ENCODE peak calls at places on chromosome 19, in ten cellular contexts. Q, E, H, T, P, W, S, J, N and Y are unnamed samples.
A peak's percentile ranks its signal among the peaks of the same experiment; 100 is the strongest.

GRCh38 chr19:4722671-4723464 is 774 bp downstream of the DPP9 start:
- DNase-seq in T (no peak), N (peak; percentile 13), E (peak; percentile 87), Q (no peak), H (peak; percentile 10), W (no peak), S (no peak), P (peak; percentile 53), J (peak; percentile 78), Y (no peak)

GRCh38 chr19:29667390-29667783 is 2.1 kb downstream of the PLEKHF1 start:
- DNase-seq in T (no peak), J (no peak), E (no peak), P (no peak), H (no peak), N (no peak), S (no peak), Q (no peak), W (no peak), Y (no peak)

GRCh38 chr19:38731654-38732301 is 12.5 kb downstream of the CAPN12 start:
- DNase-seq in S (no peak), J (no peak), Q (no peak), W (no peak), E (no peak), P (no peak), H (no peak), N (no peak), T (no peak), Y (peak; percentile 49)

GRCh38 chr19:19366691-19367396 is 38.6 kb upstream of the GATAD2A start:
- DNase-seq in N (peak; percentile 94), E (peak; percentile 67), T (peak; percentile 57), S (peak; percentile 44), H (peak; percentile 84), Q (peak; percentile 92), W (no peak), P (peak; percentile 64), J (peak; percentile 60), Y (peak; percentile 95)

GRCh38 chr19:40802300-40803169 is 3.5 kb downstream of the EGLN2 start:
- DNase-seq in H (no peak), Q (no peak), E (peak; percentile 35), P (no peak), T (no peak), J (no peak), S (no peak), W (no peak), N (no peak), Y (no peak)

GRCh38 chr19:4524808-4525562 is 6.7 kb upstream of the PLIN4 start:
- DNase-seq in J (peak; percentile 43), E (peak; percentile 52), S (no peak), T (no peak), Q (no peak), N (peak; percentile 53), P (no peak), H (peak; percentile 61), W (no peak), Y (peak; percentile 92)

GRCh38 chr19:19399733-19400438 is 5.6 kb upstream of the GATAD2A start:
- DNase-seq in S (no peak), Q (no peak), P (peak; percentile 38), N (no peak), H (no peak), W (no peak), J (peak; percentile 41), T (no peak), E (peak; percentile 75), Y (no peak)

GRCh38 chr19:29616541-29616940 is 10.5 kb downstream of the POP4 start:
- DNase-seq in S (no peak), J (no peak), W (no peak), P (no peak), H (no peak), Q (no peak), T (no peak), N (no peak), E (no peak), Y (no peak)

GRCh38 chr19:27974082-27974513 is 1238.9 kb downstream of the UQCRFS1 start:
- DNase-seq in P (no peak), W (peak; percentile 25), Q (peak; percentile 2), H (peak; percentile 70), E (peak; percentile 69), T (peak; percentile 32), N (peak; percentile 80), S (no peak), J (no peak), Y (peak; percentile 83)

GRCh38 chr19:19146000-19146608 is 7.8 kb upstream of the TMEM161A start:
- DNase-seq in N (peak; percentile 72), E (peak; percentile 52), J (peak; percentile 49), Q (peak; percentile 35), P (peak; percentile 44), T (peak; percentile 76), S (no peak), W (no peak), H (peak; percentile 72), Y (peak; percentile 97)

GRCh38 chr19:495440-496332 is 600 bp upstream of the MADCAM1 start:
- DNase-seq in P (peak; percentile 39), T (no peak), E (peak; percentile 61), Q (no peak), S (no peak), N (peak; percentile 78), H (peak; percentile 62), J (peak; percentile 20), W (no peak), Y (peak; percentile 92)

GRCh38 chr19:58020985-58021384 is 12.8 kb upstream of the ZSCAN1 start:
- DNase-seq in H (no peak), E (no peak), J (no peak), W (no peak), P (no peak), S (no peak), T (no peak), N (no peak), Q (no peak), Y (no peak)

GRCh38 chr19:53927745-53928144 is 18.7 kb downstream of the CACNG7 start:
- DNase-seq in E (peak; percentile 68), H (peak; percentile 91), N (peak; percentile 90), W (no peak), S (no peak), T (peak; percentile 65), Q (peak; percentile 33), P (peak; percentile 64), J (peak; percentile 62), Y (peak; percentile 93)

GRCh38 chr19:5993516-5994406 is 15.8 kb upstream of the RANBP3 start:
- DNase-seq in H (no peak), W (no peak), T (no peak), P (no peak), J (peak; percentile 27), S (no peak), Q (no peak), E (no peak), N (no peak), Y (no peak)
- H3K9ac ChIP-seq in H (no peak overlapping the region), W (no peak overlapping the region), T (no peak overlapping the region), P (no peak overlapping the region), J (no peak overlapping the region), S (no peak overlapping the region), Q (no peak overlapping the region), E (no peak overlapping the region), N (no peak overlapping the region), Y (no peak overlapping the region)

GRCh38 chr19:3452456-3453068 is 27.8 kb downstream of the SMIM24 start:
- DNase-seq in H (no peak), P (no peak), T (no peak), W (no peak), S (no peak), E (no peak), N (no peak), Q (no peak), J (no peak), Y (no peak)
- H3K9ac ChIP-seq in H (no peak overlapping the region), P (no peak overlapping the region), T (no peak overlapping the region), W (no peak overlapping the region), S (no peak overlapping the region), E (peak overlapping the region; percentile 75), N (no peak overlapping the region), Q (no peak overlapping the region), J (no peak overlapping the region), Y (no peak overlapping the region)

DNA sequence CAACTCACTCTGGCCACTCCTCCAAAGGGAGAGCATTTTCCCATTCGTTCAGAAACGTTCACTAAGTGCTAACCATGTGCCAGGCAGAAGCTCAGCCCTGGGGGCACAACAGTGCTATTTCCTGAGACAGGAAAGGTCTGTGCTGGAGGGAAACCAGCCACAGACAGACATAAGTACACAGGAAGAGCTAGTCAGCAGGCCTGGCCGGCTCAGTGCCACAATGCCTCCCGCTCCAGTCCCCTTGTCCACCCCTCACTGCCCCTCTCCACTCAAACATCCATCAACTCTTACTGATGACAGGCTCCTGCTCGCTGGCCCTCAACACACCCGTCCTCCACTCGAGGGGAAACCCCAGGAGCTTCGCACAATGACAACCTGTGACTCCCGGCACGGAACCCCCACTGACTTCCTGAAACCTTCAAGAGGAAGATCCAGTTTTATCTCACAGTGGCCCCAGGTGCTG is 11.3 kb upstream of the PLA2G4C start:
- DNase-seq in P (no peak), T (no peak), W (peak; percentile 13), N (no peak), Q (no peak), E (no peak), H (no peak), J (no peak), S (no peak), Y (no peak)
- H3K9ac ChIP-seq in P (no peak overlapping the region), T (no peak overlapping the region), W (no peak overlapping the region), N (no peak overlapping the region), Q (no peak overlapping the region), E (no peak overlapping the region), H (no peak overlapping the region), J (no peak overlapping the region), S (peak overlapping the region; percentile 43), Y (no peak overlapping the region)

GRCh38 chr19:45049073-45049736 is 10.4 kb downstream of the CLASRP start:
- DNase-seq in S (no peak), W (no peak), P (no peak), E (no peak), J (no peak), Q (no peak), H (no peak), T (no peak), N (no peak), Y (no peak)

GRCh38 chr19:45045671-45046353 is 7.0 kb downstream of the CLASRP start:
- DNase-seq in P (no peak), H (no peak), J (no peak), N (no peak), W (no peak), E (no peak), S (no peak), Q (peak; percentile 95), T (no peak), Y (no peak)

GRCh38 chr19:45046355-45046754 is 7.5 kb downstream of the CLASRP start:
- DNase-seq in W (no peak), H (no peak), S (no peak), P (no peak), Q (peak; percentile 21), T (no peak), E (no peak), N (no peak), J (no peak), Y (no peak)

GRCh38 chr19:45050036-45050435 is 11.2 kb downstream of the CLASRP start:
- DNase-seq in J (no peak), P (no peak), H (no peak), E (peak; percentile 12), W (no peak), N (no peak), T (no peak), Q (no peak), S (peak; percentile 28), Y (no peak)

DNA sequence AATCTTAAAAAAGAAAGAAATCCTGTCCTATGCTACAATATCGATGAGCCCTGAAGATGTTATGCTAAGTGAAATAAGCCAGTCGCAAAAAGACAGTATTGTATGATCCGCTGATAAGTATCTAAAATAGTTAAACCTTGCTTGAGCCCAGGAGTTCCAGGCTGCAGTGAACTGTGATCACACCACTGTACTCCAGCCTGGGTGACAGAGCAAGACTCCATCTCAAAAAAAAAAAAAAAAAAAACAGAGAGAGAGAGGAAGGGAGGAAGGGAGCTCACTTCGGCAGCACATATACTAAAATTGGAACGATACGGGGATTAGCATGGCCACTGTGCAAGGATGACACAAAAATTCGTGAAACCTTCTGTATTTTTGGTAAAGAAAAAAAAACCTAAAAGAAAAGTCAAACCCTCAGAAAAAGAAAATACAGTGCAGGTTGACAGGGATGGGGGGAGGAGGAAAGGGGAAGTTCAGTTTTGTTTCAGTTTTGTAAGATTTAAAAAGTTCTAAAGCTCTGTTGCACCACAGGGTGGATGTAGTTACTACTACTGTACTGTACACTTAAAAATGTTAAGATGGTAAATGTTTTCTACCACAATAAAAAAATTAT is 8.4 kb downstream of the CLASRP start:
- DNase-seq in E (no peak), T (no peak), S (no peak), Q (no peak), W (peak; percentile 34), J (no peak), N (no peak), H (no peak), P (no peak), Y (no peak)
- H3K9ac ChIP-seq in E (no peak overlapping the region), T (no peak overlapping the region), S (no peak overlapping the region), Q (no peak overlapping the region), W (peak overlapping the region; percentile 50), J (no peak overlapping the region), N (no peak overlapping the region), H (no peak overlapping the region), P (no peak overlapping the region), Y (no peak overlapping the region)